ENCODE peak calls at places on chromosomes 16 and 17, in four cellular contexts. V is H1, P is K562, W is left lung. T is an unnamed sample.

GRCh38 chr16:46822270-46822669 is 8.7 kb downstream of the C16orf87 start:
- DNase-seq in V (no peak), P (no peak), W (no peak), T (no peak)

GRCh38 chr16:81711609-81712329 is 67.3 kb upstream of the PLCG2 start:
- DNase-seq in V (no peak), P (peak; percentile 57), W (peak; percentile 51), T (no peak)

GRCh38 chr16:2308089-2308962 is 32.2 kb downstream of the ABCA3 start:
- DNase-seq in V (no peak), P (no peak), W (no peak), T (no peak)

GRCh38 chr16:27402964-27403600 is 1.1 kb downstream of the IL21R start:
- DNase-seq in V (no peak), P (no peak), W (no peak), T (no peak)

GRCh38 chr17:19900809-19901208 is 33.1 kb upstream of the ULK2 start:
- DNase-seq in V (no peak), P (no peak), W (no peak), T (no peak)

GRCh38 chr17:6476834-6477210 is 32.6 kb downstream of the PIMREG start:
- DNase-seq in V (no peak), P (peak; percentile 70), W (no peak), T (no peak)

GRCh38 chr17:15260376-15261062 is 4.6 kb downstream of the PMP22 start:
- DNase-seq in V (peak; percentile 47), P (peak; percentile 80), W (peak; percentile 85), T (no peak)

GRCh38 chr16:13896543-13897182 is 23.3 kb upstream of the ERCC4 start:
- DNase-seq in V (no peak), P (no peak), W (no peak), T (no peak)

GRCh38 chr17:32596666-32597065 is 109.9 kb downstream of the CDK5R1 start:
- DNase-seq in V (no peak), P (no peak), W (no peak), T (no peak)

GRCh38 chr16:68345958-68346635 is 35.3 kb downstream of the PRMT7 start:
- DNase-seq in V (no peak), P (no peak), W (no peak), T (no peak)

GRCh38 chr17:18167421-18167820 is 16.2 kb upstream of the ALKBH5 start:
- DNase-seq in V (no peak), P (no peak), W (no peak), T (no peak)

GRCh38 chr16:31073823-31074072 is 292 bp downstream of the ZNF668 start:
- DNase-seq in V (no peak), P (no peak), W (no peak), T (no peak)

GRCh38 chr16:31411024-31411845 is 16.9 kb downstream of the COX6A2 start:
- DNase-seq in V (no peak), P (no peak), W (no peak), T (no peak)

GRCh38 chr17:68290268-68290954 is 516 bp downstream of the SLC16A6 start:
- DNase-seq in V (no peak), P (no peak), W (peak; percentile 61), T (no peak)

GRCh38 chr17:39863918-39864746 is at the start of gene IKZF3:
- DNase-seq in V (peak; percentile 44), P (peak; percentile 55), W (peak; percentile 81), T (no peak)

GRCh38 chr17:3657874-3658783 is 10.2 kb downstream of the TAX1BP3 start:
- DNase-seq in V (no peak), P (no peak), W (no peak), T (no peak)

GRCh38 chr16:4409081-4409932 is 7.1 kb downstream of the CORO7 start:
- DNase-seq in V (no peak), P (no peak), W (no peak), T (no peak)

GRCh38 chr17:79294459-79295071 is 219.9 kb downstream of the ENGASE start:
- DNase-seq in V (peak; percentile 62), P (peak; percentile 83), W (no peak), T (no peak)

DNA sequence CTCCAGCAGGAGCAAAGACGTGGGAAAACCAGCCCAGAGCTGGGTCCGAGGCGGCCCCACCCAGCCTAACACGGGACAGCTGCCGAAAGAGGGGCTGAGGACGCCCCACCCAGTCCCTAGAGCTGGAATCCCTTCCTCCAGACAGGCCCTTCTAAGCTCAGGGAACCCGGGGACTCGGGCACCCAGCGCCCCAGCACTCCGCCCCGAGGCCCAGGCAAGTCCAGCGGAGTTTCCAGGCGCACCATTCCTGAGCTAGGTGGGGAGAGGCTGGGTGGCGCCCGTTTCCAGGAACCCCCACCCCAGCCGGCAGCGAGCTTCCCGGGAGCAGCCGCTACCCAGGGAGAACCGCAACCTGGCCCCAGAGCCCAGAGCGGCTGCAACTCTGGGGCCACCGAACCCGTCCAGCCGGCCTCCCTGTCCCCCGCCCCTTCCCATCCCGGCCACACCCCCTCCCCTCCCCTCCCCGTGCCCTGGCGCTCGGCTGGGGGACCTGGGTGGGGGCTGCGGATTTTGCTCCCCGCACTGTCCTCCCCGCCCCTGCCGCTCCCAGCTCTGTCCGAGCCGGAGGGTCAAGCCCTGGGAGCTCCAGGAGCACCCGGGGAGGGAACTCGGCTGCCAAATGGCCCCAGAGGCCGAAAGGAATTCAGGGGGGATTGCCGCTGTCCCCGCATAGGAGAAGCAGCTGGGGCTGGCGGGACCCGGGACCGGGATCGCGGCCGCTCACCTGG is 503 bp downstream of the TMC6 start:
- DNase-seq in V (no peak), P (peak; percentile 79), W (peak; percentile 59), T (no peak)
- H3K4me3 ChIP-seq in V (peak overlapping the region; percentile 62), P (peak overlapping the region; percentile 98), W (peak overlapping the region; percentile 60), T (peak overlapping the region; percentile 66)

DNA sequence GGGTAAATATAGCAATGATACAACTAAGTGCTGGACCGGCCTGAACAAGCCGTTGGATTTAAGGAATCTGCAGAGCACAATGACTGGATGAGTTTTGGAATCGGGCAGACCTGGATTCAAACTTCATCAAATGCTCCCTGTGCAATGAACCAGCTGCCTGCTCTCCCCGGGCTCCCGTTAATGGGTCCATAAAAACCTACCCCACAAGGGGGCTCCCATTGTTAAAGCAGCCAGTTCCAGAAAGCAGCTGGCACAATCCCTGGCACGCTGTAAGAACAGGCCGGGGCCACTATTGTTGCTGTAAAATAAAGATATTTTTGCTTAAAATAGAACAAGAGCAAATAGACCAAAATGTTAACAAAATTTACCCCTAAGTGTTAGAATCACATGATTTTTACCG is 131.9 kb downstream of the C16orf95 start:
- DNase-seq in V (no peak), P (no peak), W (no peak), T (no peak)
- TF ChIP-seq CTCF in V (no peak), P (no peak), W (no peak), T (no peak)

GRCh38 chr17:56754523-56755208 is 79.1 kb downstream of the C17orf67 start:
- DNase-seq in V (no peak), P (no peak), W (no peak), T (no peak)
- H3K27ac ChIP-seq in V (no peak overlapping the region), P (no peak overlapping the region), W (no peak overlapping the region), T (no peak overlapping the region)

GRCh38 chr17:7835818-7836595 is 2.0 kb downstream of the KDM6B start:
- DNase-seq in V (no peak), P (peak; percentile 20), W (peak; percentile 73), T (no peak)

GRCh38 chr17:7834891-7835817 is 1.1 kb downstream of the KDM6B start:
- DNase-seq in V (peak; percentile 97), P (peak; percentile 87), W (peak; percentile 97), T (peak; percentile 67)

GRCh38 chr17:7833011-7833794 is 814 bp upstream of the KDM6B start:
- DNase-seq in V (no peak), P (no peak), W (no peak), T (no peak)

GRCh38 chr17:7833795-7834553 is at the start of gene KDM6B:
- DNase-seq in V (no peak), P (peak; percentile 81), W (peak; percentile 96), T (peak; percentile 75)

GRCh38 chr17:7834554-7834890 is 505 bp downstream of the KDM6B start:
- DNase-seq in V (no peak), P (peak; percentile 28), W (peak; percentile 85), T (no peak)
- H3K4me3 ChIP-seq in V (peak overlapping the region; percentile 76), P (peak overlapping the region; percentile 65), W (peak overlapping the region; percentile 83), T (peak overlapping the region; percentile 82)

DNA sequence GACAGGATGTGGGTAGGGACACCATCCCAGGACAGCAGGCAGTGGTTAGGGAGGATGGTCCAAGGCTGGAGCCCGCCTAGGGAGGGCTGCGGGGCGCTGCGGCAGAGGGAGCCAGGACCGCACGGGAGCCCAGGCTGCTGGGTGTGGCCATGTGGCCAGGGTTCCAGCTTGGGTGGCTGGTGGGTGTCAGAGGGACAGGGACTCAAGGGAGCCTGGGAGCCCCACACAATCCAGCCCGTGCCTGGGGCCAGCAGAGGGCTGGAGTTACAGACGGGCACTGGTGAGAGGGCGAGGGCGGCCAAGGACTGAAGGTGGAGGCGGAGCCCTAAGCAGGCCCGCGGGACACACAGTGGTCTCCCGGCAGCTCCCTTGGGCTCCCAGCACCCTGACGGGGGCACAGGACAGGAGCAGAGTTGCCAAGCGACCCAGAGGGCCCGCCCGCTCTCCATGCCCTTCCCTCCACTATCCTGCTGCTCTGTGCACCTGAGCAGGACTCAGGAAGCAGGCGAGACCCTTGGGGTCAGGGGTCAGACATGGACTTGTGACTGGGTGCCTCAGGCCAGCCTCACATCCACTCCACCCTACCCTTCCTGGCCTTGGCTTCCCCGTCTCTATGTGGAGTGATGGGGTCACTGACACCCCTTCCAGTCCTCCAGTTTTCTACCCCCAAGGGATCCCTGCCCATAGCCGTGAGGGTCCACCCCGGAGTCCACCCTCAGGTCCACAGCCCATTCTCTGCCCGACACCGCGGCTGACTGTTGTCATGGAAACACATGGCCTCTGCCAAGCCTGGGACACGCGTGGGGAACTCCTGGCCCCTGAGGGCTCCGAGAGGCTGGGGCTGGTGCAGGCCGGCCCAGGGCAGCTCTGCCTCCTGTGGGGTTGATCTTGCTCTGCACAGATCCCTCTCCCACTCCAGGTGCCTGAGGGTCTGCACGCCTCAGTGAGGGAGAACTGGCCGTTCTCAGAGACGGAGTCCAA is 6.9 kb downstream of the MRPL28 start:
- DNase-seq in V (no peak), P (no peak), W (no peak), T (no peak)
- TF ChIP-seq CTCF in V (no peak), P (no peak), W (no peak), T (no peak)

GRCh38 chr17:57876866-57877237 is 27.0 kb upstream of the MRPS23 start:
- DNase-seq in V (no peak), P (no peak), W (no peak), T (no peak)

GRCh38 chr17:57877803-57878202 is 28.0 kb upstream of the MRPS23 start:
- DNase-seq in V (no peak), P (no peak), W (no peak), T (no peak)

GRCh38 chr17:57875109-57876022 is 25.5 kb upstream of the MRPS23 start:
- DNase-seq in V (peak; percentile 72), P (peak; percentile 68), W (peak; percentile 80), T (no peak)

GRCh38 chr17:57874434-57875108 is 24.7 kb upstream of the MRPS23 start:
- DNase-seq in V (peak; percentile 64), P (no peak), W (peak; percentile 83), T (no peak)

GRCh38 chr17:57876023-57876865 is 26.4 kb upstream of the MRPS23 start:
- DNase-seq in V (no peak), P (no peak), W (no peak), T (no peak)
- H3K27ac ChIP-seq in V (no peak overlapping the region), P (no peak overlapping the region), W (peak overlapping the region; percentile 65), T (peak overlapping the region; percentile 89)